ENCODE peak calls at places on chromosomes 16 and 17, in five cellular contexts. T is NCI-H774; Y is H1; B is endodermal cell; A is activated CD8-positive, alpha-beta memory T cell treated with anti-CD3 and anti-CD28 coated beads for 24 hours. V is an unnamed sample.

GRCh38 chr17:77831497-77832179 is 126.9 kb upstream of the TNRC6C start:
- DNase-seq in Y (no peak), T (no peak), B (no peak), A (no peak), V (no peak)

GRCh38 chr17:77966476-77966875 is 8.0 kb downstream of the TNRC6C start:
- DNase-seq in T (no peak), B (no peak), Y (no peak), A (no peak), V (no peak)

GRCh38 chr17:1966274-1967086 is 58.7 kb downstream of the RTN4RL1 start:
- DNase-seq in T (no peak), A (no peak), Y (no peak), B (no peak), V (no peak)

GRCh38 chr17:59840329-59840907 is 52.3 kb downstream of the TUBD1 start:
- DNase-seq in B (peak; percentile 85), A (peak; percentile 73), T (no peak), Y (no peak), V (no peak)

GRCh38 chr17:79788989-79789942 is 7.6 kb downstream of the CBX8 start:
- DNase-seq in B (peak; percentile 97), A (no peak), Y (no peak), T (no peak), V (no peak)

GRCh38 chr16:57802635-57803412 is 533 bp upstream of the KIFC3 start:
- DNase-seq in A (no peak), T (no peak), B (peak; percentile 85), Y (no peak), V (no peak)

GRCh38 chr17:36671144-36671543 is 69.8 kb downstream of the MRM1 start:
- DNase-seq in B (no peak), Y (no peak), A (no peak), T (no peak), V (no peak)

GRCh38 chr17:9218911-9219310 is 197.6 kb downstream of the NTN1 start:
- DNase-seq in Y (no peak), A (no peak), T (no peak), B (no peak), V (no peak)

GRCh38 chr16:24975428-24975889 is 39.7 kb downstream of the ARHGAP17 start:
- DNase-seq in A (no peak), T (no peak), Y (no peak), B (no peak), V (no peak)

GRCh38 chr17:6299275-6299674 is 135.6 kb downstream of the AIPL1 start:
- DNase-seq in B (no peak), A (no peak), T (no peak), Y (no peak), V (no peak)

GRCh38 chr17:82399030-82399429 is 19.1 kb upstream of the HEXD start:
- DNase-seq in A (no peak), T (no peak), Y (no peak), B (no peak), V (no peak)

GRCh38 chr17:67390646-67391480 is 13.8 kb downstream of the PITPNC1 start:
- DNase-seq in B (no peak), T (peak; percentile 46), A (peak; percentile 82), Y (no peak), V (peak; percentile 66)

GRCh38 chr16:29962344-29962994 is 590 bp downstream of the TMEM219 start:
- DNase-seq in A (no peak), B (no peak), Y (no peak), T (no peak), V (no peak)

GRCh38 chr17:17811381-17812210 is 25.2 kb downstream of the SREBF1 start:
- DNase-seq in Y (no peak), B (peak; percentile 91), A (no peak), T (no peak), V (no peak)

GRCh38 chr16:53132406-53132805 is 77.6 kb downstream of the CHD9 start:
- DNase-seq in A (no peak), B (no peak), Y (no peak), T (no peak), V (no peak)

GRCh38 chr17:2068589-2069051 is 13.7 kb downstream of the HIC1 start:
- DNase-seq in T (no peak), Y (no peak), A (no peak), B (no peak), V (peak; percentile 25)

GRCh38 chr16:85912271-85912974 is 13.5 kb downstream of the IRF8 start:
- DNase-seq in T (no peak), A (no peak), Y (no peak), B (no peak), V (no peak)

GRCh38 chr16:86669285-86669805 is 91.0 kb downstream of the FOXL1 start:
- DNase-seq in T (no peak), B (no peak), A (no peak), Y (no peak), V (no peak)

GRCh38 chr16:14347706-14348105 is 276.6 kb downstream of the MRTFB start:
- DNase-seq in B (no peak), T (no peak), A (no peak), Y (no peak), V (no peak)

GRCh38 chr17:73870035-73870434 is 225.8 kb upstream of the SDK2 start:
- DNase-seq in Y (no peak), A (no peak), B (no peak), T (no peak), V (no peak)

GRCh38 chr16:4314532-4315184 is 1.2 kb upstream of the GLIS2 start:
- DNase-seq in T (peak; percentile 4), A (peak; percentile 66), Y (no peak), B (peak; percentile 78), V (no peak)

V was measured in NCI-H2029.